ENCODE peak calls at places on chromosomes 11 and 22, in ten cellular contexts. B, Y, Q, L, E, D, I, U, V and H are unnamed samples.
A peak's percentile ranks its signal among the peaks of the same experiment; 100 is the strongest.

GRCh38 chr11:1829039-1829820 is 5.6 kb upstream of the SYT8 start:
- DNase-seq in B (no peak), Y (no peak), Q (peak; percentile 49), L (no peak), E (peak; percentile 67), D (no peak), I (no peak), U (no peak), V (no peak), H (no peak)

GRCh38 chr11:35852056-35852455 is 91.8 kb upstream of the LDLRAD3 start:
- DNase-seq in B (peak; percentile 72), Y (no peak), Q (no peak), L (no peak), E (no peak), D (no peak), I (no peak), U (peak; percentile 33), V (no peak), H (no peak)

GRCh38 chr11:64656797-64657196 is 65.8 kb downstream of the SLC22A12 start:
- DNase-seq in B (peak; percentile 30), Y (no peak), Q (no peak), L (no peak), E (no peak), D (no peak), I (no peak), U (no peak), V (no peak), H (no peak)

GRCh38 chr11:69471329-69472052 is 10.0 kb upstream of the LINC01488 start:
- DNase-seq in B (no peak), Y (peak; percentile 54), Q (no peak), L (no peak), E (peak; percentile 31), D (peak; percentile 68), I (no peak), U (peak; percentile 5), V (no peak), H (no peak)

GRCh38 chr11:102151784-102152525 is 41.7 kb downstream of the YAP1 start:
- DNase-seq in B (no peak), Y (no peak), Q (no peak), L (no peak), E (no peak), D (no peak), I (no peak), U (no peak), V (no peak), H (no peak)

GRCh38 chr22:37460684-37461083 is 25.5 kb downstream of the MFNG start:
- DNase-seq in B (no peak), Y (no peak), Q (no peak), L (no peak), E (no peak), D (no peak), I (no peak), U (no peak), V (no peak), H (no peak)

GRCh38 chr11:87661270-87661669 is 514.0 kb downstream of the RAB38 start:
- DNase-seq in B (no peak), Y (no peak), Q (no peak), L (no peak), E (no peak), D (no peak), I (no peak), U (no peak), V (no peak), H (no peak)

GRCh38 chr11:69014084-69014935 is 1.3 kb upstream of the MRGPRF start:
- DNase-seq in B (peak; percentile 67), Y (peak; percentile 75), Q (peak; percentile 87), L (peak; percentile 92), E (no peak), D (no peak), I (peak; percentile 49), U (peak; percentile 76), V (no peak), H (peak; percentile 80)

GRCh38 chr22:35401863-35402262 is 1.9 kb downstream of the MCM5 start:
- DNase-seq in B (no peak), Y (no peak), Q (no peak), L (no peak), E (no peak), D (no peak), I (no peak), U (no peak), V (no peak), H (no peak)

GRCh38 chr11:23406131-23406819 is 546.0 kb upstream of the CCDC179 start:
- DNase-seq in B (no peak), Y (peak; percentile 51), Q (no peak), L (no peak), E (peak; percentile 20), D (no peak), I (no peak), U (peak; percentile 8), V (no peak), H (peak; percentile 14)

GRCh38 chr22:30225220-30225922 is 21.2 kb downstream of the LIF start:
- DNase-seq in B (no peak), Y (no peak), Q (no peak), L (no peak), E (no peak), D (no peak), I (no peak), U (no peak), V (no peak), H (no peak)
- H3K4me1 ChIP-seq in B (no peaks in the 10 kb centered on the region), Y (peaks cover 74% of the 10 kb centered on the region), Q (peaks cover 25% of the 10 kb centered on the region), L (no peaks in the 10 kb centered on the region), E (peaks cover 9% of the 10 kb centered on the region), D (peaks cover 15% of the 10 kb centered on the region), I (no peaks in the 10 kb centered on the region), U (no peaks in the 10 kb centered on the region), V (peaks cover 42% of the 10 kb centered on the region), H (peaks cover 9% of the 10 kb centered on the region)

GRCh38 chr22:39264344-39265116 is 19.7 kb upstream of the PDGFB start:
- DNase-seq in B (peak; percentile 74), Y (no peak), Q (no peak), L (no peak), E (peak; percentile 77), D (no peak), I (peak; percentile 41), U (peak; percentile 67), V (no peak), H (peak; percentile 52)

GRCh38 chr22:39267966-39268365 is 23.2 kb upstream of the PDGFB start:
- DNase-seq in B (no peak), Y (no peak), Q (no peak), L (no peak), E (no peak), D (no peak), I (no peak), U (no peak), V (no peak), H (no peak)

GRCh38 chr22:39263626-39264025 is 18.8 kb upstream of the PDGFB start:
- DNase-seq in B (no peak), Y (no peak), Q (no peak), L (no peak), E (no peak), D (no peak), I (no peak), U (no peak), V (no peak), H (no peak)

GRCh38 chr22:39266398-39267030 is 21.7 kb upstream of the PDGFB start:
- DNase-seq in B (no peak), Y (no peak), Q (peak; percentile 44), L (no peak), E (no peak), D (no peak), I (no peak), U (no peak), V (no peak), H (peak; percentile 45)

GRCh38 chr22:39265143-39265542 is 20.4 kb upstream of the PDGFB start:
- DNase-seq in B (no peak), Y (no peak), Q (no peak), L (no peak), E (no peak), D (no peak), I (no peak), U (no peak), V (no peak), H (no peak)
- H3K4me1 ChIP-seq in B (peaks cover 7% of the 10 kb centered on the region), Y (peaks cover 5% of the 10 kb centered on the region), Q (peaks cover 13% of the 10 kb centered on the region), L (no peaks in the 10 kb centered on the region), E (peaks cover 5% of the 10 kb centered on the region), D (no peaks in the 10 kb centered on the region), I (no peaks in the 10 kb centered on the region), U (peaks cover 46% of the 10 kb centered on the region), V (no peaks in the 10 kb centered on the region), H (no peaks in the 10 kb centered on the region)

DNA sequence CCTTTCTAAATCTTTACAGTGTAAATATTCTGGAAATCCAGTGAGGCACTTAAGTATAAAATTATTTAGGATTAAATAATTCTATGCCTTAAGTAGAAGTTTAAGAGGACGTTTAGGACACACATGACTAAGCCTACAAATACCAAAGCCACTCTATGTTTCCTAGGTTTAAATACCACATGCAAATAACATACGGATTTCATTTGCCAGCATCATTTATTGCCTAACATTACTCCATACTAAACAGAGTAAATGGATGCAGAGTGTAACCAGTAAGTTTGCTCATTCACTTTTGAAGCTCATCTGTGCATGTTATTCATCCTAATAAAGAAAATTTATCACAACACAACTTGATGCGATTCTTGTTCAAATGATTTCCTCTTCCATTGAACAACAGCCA is 4.1 kb downstream of the BDNF start:
- DNase-seq in B (no peak), Y (no peak), Q (no peak), L (no peak), E (no peak), D (no peak), I (no peak), U (no peak), V (no peak), H (no peak)
- H3K4me1 ChIP-seq in B (no peaks in the 10 kb centered on the region), Y (peaks cover 30% of the 10 kb centered on the region), Q (peaks cover 3% of the 10 kb centered on the region), L (peaks cover 2% of the 10 kb centered on the region), E (peaks cover 24% of the 10 kb centered on the region), D (peaks cover 10% of the 10 kb centered on the region), I (peaks cover 8% of the 10 kb centered on the region), U (peaks cover 29% of the 10 kb centered on the region), V (peaks cover 12% of the 10 kb centered on the region), H (peaks cover 15% of the 10 kb centered on the region)

DNA sequence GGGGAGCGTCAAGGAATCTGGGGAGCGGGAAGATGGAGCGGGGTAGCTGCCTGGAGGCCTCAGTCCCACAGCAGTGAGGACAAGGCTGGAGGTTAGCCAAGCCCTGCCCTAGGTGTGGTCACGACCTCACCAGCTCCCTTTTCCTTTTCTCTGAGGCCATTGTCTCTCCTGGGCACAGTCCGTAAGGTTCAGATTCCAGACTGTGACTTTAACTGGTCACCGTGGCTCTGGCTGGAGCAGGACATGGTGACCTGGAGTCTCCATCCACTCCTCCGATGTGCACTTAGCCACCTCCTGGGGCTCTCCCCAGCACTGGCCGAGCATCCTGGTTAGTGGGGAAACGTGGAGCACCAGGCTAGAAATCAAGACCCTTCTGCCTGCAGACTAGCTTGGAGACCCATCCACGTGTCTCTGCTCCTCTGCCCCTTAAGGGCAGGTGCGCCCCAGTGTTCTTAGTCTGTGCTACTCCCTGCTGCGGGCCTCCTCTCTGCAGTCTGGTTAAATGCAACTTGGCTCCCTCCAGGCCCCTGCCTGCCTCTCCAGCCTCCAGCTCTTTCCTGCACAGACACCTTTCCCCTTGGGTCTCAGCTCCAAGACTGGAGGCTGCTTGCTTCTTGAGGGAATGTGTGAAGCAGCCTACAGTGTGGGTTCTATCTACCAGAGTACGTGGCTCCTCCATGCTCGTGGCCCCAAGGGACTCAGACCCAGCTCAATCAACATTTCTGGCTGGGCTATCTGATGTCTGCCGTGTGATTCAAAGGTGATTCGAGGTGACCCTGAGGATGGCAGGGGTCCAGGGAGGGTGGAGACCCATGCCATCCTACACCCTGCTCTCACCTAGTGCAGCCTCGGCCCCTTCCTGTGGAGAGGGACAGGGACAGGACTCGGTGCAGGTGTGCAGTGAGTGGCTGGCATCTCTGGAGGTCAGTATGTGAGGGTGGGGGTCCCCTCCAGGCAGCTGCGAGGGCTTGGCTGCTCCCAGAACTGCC is 5.2 kb downstream of the SLC25A1 start:
- DNase-seq in B (no peak), Y (peak; percentile 74), Q (no peak), L (no peak), E (no peak), D (no peak), I (peak; percentile 86), U (no peak), V (no peak), H (no peak)
- H3K4me1 ChIP-seq in B (peaks cover 21% of the 10 kb centered on the region), Y (peaks cover 90% of the 10 kb centered on the region), Q (peaks cover 68% of the 10 kb centered on the region), L (peaks cover 17% of the 10 kb centered on the region), E (peaks cover 66% of the 10 kb centered on the region), D (peaks cover 26% of the 10 kb centered on the region), I (peaks cover 41% of the 10 kb centered on the region), U (peaks cover 91% of the 10 kb centered on the region), V (peaks cover 37% of the 10 kb centered on the region), H (peaks cover 42% of the 10 kb centered on the region)